ENCODE peak calls at places on chromosome 5, in four cellular contexts. F is transverse colon, Q is hepatocyte, J is cardiac muscle cell. O is an unnamed sample.

GRCh38 chr5:63854076-63854475 is 108.2 kb downstream of the HTR1A start:
- DNase-seq in F (no peak), J (no peak), Q (no peak), O (no peak)

GRCh38 chr5:113213551-113213971 is 221.2 kb downstream of the TSSK1B start:
- DNase-seq in Q (no peak), F (no peak), J (no peak), O (no peak)

GRCh38 chr5:57804007-57804444 is 321.4 kb upstream of the ACTBL2 start:
- DNase-seq in F (no peak), Q (no peak), J (no peak), O (no peak)

GRCh38 chr5:159231167-159231566 is 21.8 kb upstream of the RNF145 start:
- DNase-seq in F (no peak), J (peak; percentile 86), Q (no peak), O (no peak)

GRCh38 chr5:3601929-3602712 is 6.5 kb downstream of the IRX1 start:
- DNase-seq in J (no peak), F (no peak), Q (no peak), O (no peak)

GRCh38 chr5:79305706-79306105 is 69.8 kb downstream of the JMY start:
- DNase-seq in Q (no peak), F (no peak), J (no peak), O (no peak)

GRCh38 chr5:175840050-175840841 is 31.1 kb upstream of the CPLX2 start:
- DNase-seq in J (peak; percentile 16), F (no peak), Q (no peak), O (no peak)

GRCh38 chr5:34717426-34718327 is 61.5 kb downstream of the RAI14 start:
- DNase-seq in F (no peak), J (peak; percentile 88), Q (peak; percentile 25), O (no peak)

GRCh38 chr5:164336906-164337305 is 831.5 kb downstream of the MAT2B start:
- DNase-seq in J (peak; percentile 88), F (no peak), Q (no peak), O (no peak)

GRCh38 chr5:32908646-32909045 is 197.5 kb downstream of the NPR3 start:
- DNase-seq in J (no peak), Q (no peak), F (no peak), O (no peak)

DNA sequence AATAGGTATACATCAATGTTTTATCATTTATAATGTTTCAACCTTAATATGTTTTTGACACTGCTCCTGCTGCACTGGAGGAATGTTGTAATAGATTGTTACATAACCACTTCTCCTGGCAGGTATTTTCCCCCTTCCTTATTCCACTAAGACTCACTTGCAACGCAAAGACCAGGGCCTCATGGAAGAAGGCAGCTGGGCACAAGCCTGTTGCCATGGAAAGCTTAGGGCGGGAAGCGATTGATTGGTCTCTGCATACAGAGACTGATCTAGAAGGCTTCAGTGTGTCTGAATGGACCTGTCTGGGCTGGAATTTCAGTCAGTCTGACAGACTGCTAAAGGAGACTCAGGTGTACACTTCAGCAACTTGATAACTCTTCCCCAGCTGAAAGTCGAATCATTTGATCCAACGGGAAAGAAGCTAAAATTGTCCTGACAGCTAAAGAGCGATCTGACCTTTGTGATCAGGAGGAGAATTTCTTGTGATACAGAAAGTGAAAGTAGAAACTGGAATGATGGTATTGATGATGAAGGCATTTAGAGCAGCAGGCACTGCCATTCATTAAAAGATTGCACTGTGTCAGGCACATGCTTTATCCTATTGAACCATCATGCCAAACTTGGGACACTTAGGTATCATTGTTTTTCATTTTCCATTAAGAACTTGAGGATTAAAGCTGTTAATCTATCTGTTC is 65.1 kb downstream of the GRIA1 start:
- DNase-seq in Q (no peak), J (no peak), F (no peak), O (no peak)
- H3K4me1 ChIP-seq in Q (peaks cover 12% of the 10 kb centered on the region), J (no peaks in the 10 kb centered on the region), F (no peaks in the 10 kb centered on the region), O (peaks cover 19% of the 10 kb centered on the region)

DNA sequence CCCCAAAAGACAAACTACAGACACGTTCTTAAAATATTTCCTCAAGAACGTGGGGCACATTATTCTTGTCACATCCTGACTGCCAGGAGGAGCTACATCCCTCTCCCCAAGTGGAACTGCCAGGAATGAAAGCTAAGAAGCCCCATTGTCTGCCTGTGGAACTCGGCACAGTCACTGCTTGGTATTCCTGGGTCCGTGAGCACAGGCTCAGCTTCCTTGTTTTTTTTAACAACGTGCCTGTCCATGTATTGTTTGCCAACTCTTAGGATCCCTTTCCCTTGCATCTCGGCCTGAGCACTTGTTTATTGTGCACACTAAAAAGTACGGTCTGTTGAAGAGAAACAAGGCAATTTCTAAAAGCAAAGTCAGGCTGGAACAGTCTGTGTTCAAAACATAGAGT is 47.0 kb upstream of the SELENOP start:
- DNase-seq in F (peak; percentile 27), J (no peak), Q (no peak), O (no peak)
- H3K4me1 ChIP-seq in F (peaks cover 41% of the 10 kb centered on the region), J (peaks cover 9% of the 10 kb centered on the region), Q (peaks cover 36% of the 10 kb centered on the region), O (peaks cover 29% of the 10 kb centered on the region)

GRCh38 chr5:106420102-106420501 is 1250.6 kb downstream of the EFNA5 start:
- DNase-seq in Q (no peak), F (no peak), J (no peak), O (no peak)
- H3K4me1 ChIP-seq in Q (no peaks in the 10 kb centered on the region), F (no peaks in the 10 kb centered on the region), J (no peaks in the 10 kb centered on the region), O (no peaks in the 10 kb centered on the region)

GRCh38 chr5:96930589-96930988 is 5.3 kb upstream of the LNPEP start:
- DNase-seq in Q (no peak), J (no peak), F (no peak), O (no peak)
- H3K4me1 ChIP-seq in Q (peaks cover 10% of the 10 kb centered on the region), J (peaks cover 42% of the 10 kb centered on the region), F (peaks cover 25% of the 10 kb centered on the region), O (peaks cover 16% of the 10 kb centered on the region)

DNA sequence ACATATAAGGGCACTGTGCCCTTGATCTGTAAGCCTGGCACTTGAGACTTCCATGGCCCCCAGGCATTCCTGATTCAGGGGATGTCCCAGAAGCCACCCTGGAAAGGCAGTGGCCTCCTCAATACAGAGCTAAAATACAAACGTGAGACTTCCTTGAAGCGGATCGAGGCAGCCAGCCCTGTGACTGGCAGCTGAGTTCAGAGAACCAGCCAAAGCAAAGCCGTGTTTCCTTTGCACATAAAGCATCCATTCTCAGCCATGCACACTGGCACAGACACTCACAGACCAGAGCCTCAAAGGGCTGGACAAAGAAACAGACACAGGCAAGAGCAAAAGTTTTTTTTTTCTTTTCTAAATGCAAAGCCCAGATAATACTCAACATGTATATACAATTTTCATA is 18.8 kb upstream of the CPEB4 start:
- DNase-seq in Q (no peak), F (no peak), J (no peak), O (no peak)
- H3K4me1 ChIP-seq in Q (no peaks in the 10 kb centered on the region), F (peaks cover 4% of the 10 kb centered on the region), J (no peaks in the 10 kb centered on the region), O (peaks cover 26% of the 10 kb centered on the region)

DNA sequence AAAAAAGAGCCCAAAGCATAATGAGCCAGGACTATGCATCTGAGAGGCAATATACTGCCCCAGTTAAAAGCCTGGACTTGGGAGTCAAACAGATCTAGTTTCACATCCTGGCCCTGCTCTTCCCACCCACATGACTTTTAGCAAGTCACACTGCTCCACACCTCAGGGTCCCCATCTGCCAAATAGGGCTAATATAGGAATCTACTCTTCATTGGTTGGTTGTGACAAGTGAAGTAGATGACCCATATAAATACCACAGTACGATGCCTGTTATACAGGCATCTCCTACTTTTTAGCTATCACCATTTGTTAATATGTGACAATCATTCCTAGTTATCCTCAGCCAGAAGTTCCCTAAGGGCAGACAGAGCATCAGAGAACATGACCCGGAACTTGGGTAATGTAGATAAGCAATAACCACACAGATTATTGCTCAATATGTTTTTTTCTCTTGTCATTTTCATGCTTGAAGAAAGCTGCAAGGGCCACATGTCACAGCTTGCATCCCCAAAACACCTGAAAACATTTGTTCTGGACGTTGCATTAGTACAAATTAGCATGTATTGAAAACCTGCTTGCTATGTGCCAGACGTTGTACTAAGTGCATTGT is 20.4 kb downstream of the ADAM19 start:
- DNase-seq in Q (no peak), J (no peak), F (no peak), O (no peak)
- H3K4me1 ChIP-seq in Q (no peaks in the 10 kb centered on the region), J (no peaks in the 10 kb centered on the region), F (peaks cover 45% of the 10 kb centered on the region), O (peaks cover 23% of the 10 kb centered on the region)

O was measured in suprapubic skin.